ENCODE peak calls at places on chromosome 18, in nine cellular contexts. X is stimulated activated CD8-positive, alpha-beta memory T cell treated with anti-CD3 and anti-CD28 coated beads, Interleukin-15, amount 100 ng/mL, for 48 hours; W is Calu3; F is WTC11; T is esophagus muscularis mucosa; L is GM13977; R is HepG2; M is natural killer cell; U is EL. Y is an unnamed sample.

GRCh38 chr18:78069784-78070664 is 820.4 kb downstream of the GALR1 start:
- DNase-seq in X (no peak), W (no peak), F (no peak), T (peak), L (no peak), R (no peak), M (no peak), U (no peak), Y (no peak)

GRCh38 chr18:26648509-26649192 is 100.3 kb upstream of the KCTD1 start:
- DNase-seq in X (no peak), W (no peak), F (no peak), T (no peak), L (peak), R (no peak), M (no peak), U (no peak), Y (peak)

GRCh38 chr18:53458266-53458665 is 766.2 kb downstream of the MBD2 start:
- DNase-seq in X (no peak), W (no peak), F (no peak), T (no peak), L (no peak), R (no peak), M (no peak), U (no peak), Y (no peak)

GRCh38 chr18:49757513-49758262 is 55.6 kb downstream of the ACAA2 start:
- DNase-seq in X (no peak), W (peak), F (peak), T (no peak), L (peak), R (no peak), M (no peak), U (no peak), Y (peak)

GRCh38 chr18:79556829-79557585 is 122.6 kb upstream of the CTDP1 start:
- DNase-seq in X (no peak), W (no peak), F (no peak), T (no peak), L (no peak), R (no peak), M (no peak), U (no peak), Y (no peak)

GRCh38 chr18:73544032-73544431 is 603.6 kb downstream of the FBXO15 start:
- DNase-seq in X (no peak), W (no peak), F (no peak), T (no peak), L (no peak), R (no peak), M (no peak), U (no peak), Y (no peak)

GRCh38 chr18:75467396-75467795 is 39.9 kb upstream of the SMIM21 start:
- DNase-seq in X (no peak), W (no peak), F (no peak), T (no peak), L (no peak), R (no peak), M (no peak), U (no peak), Y (no peak)

GRCh38 chr18:13725566-13726227 is 661 bp downstream of the FAM210A start:
- DNase-seq in X (no peak), W (no peak), F (no peak), T (no peak), L (no peak), R (peak), M (no peak), U (no peak), Y (peak)

GRCh38 chr18:62347091-62347506 is 22.0 kb downstream of the TNFRSF11A start:
- DNase-seq in X (no peak), W (no peak), F (no peak), T (no peak), L (no peak), R (no peak), M (no peak), U (no peak), Y (no peak)

GRCh38 chr18:67243799-67244587 is 272.5 kb downstream of the DSEL start:
- DNase-seq in X (no peak), W (no peak), F (no peak), T (no peak), L (no peak), R (no peak), M (no peak), U (peak), Y (no peak)

GRCh38 chr18:23207191-23207955 is 72.1 kb downstream of the CABLES1 start:
- DNase-seq in X (no peak), W (no peak), F (no peak), T (no peak), L (no peak), R (peak), M (no peak), U (peak), Y (no peak)

GRCh38 chr18:62647179-62647578 is 68.2 kb upstream of the PHLPP1 start:
- DNase-seq in X (no peak), W (no peak), F (no peak), T (no peak), L (no peak), R (no peak), M (no peak), U (no peak), Y (no peak)

GRCh38 chr18:22179174-22179573 is 9.8 kb downstream of the GATA6 start:
- DNase-seq in X (no peak), W (no peak), F (no peak), T (peak), L (no peak), R (no peak), M (no peak), U (no peak), Y (no peak)

GRCh38 chr18:8610442-8610801 is 1.2 kb downstream of the RAB12 start:
- DNase-seq in X (no peak), W (no peak), F (no peak), T (no peak), L (no peak), R (no peak), M (no peak), U (peak), Y (no peak)

GRCh38 chr18:5890606-5891360 is 4.5 kb downstream of the TMEM200C start:
- DNase-seq in X (peak), W (no peak), F (peak), T (no peak), L (peak), R (peak), M (peak), U (no peak), Y (peak)

GRCh38 chr18:65477450-65477849 is 273.4 kb upstream of the CDH7 start:
- DNase-seq in X (no peak), W (no peak), F (no peak), T (no peak), L (no peak), R (no peak), M (no peak), U (no peak), Y (no peak)

GRCh38 chr18:75164479-75164878 is 44.5 kb downstream of the PTGR3 start:
- DNase-seq in X (no peak), W (no peak), F (no peak), T (peak), L (no peak), R (no peak), M (no peak), U (no peak), Y (no peak)

GRCh38 chr18:79439201-79440023 is 43.7 kb downstream of the NFATC1 start:
- DNase-seq in X (no peak), W (no peak), F (no peak), T (no peak), L (no peak), R (no peak), M (no peak), U (peak), Y (no peak)

GRCh38 chr18:45626330-45627203 is 11.3 kb downstream of the SLC14A2 start:
- DNase-seq in X (no peak), W (no peak), F (peak), T (no peak), L (no peak), R (no peak), M (no peak), U (peak), Y (no peak)

GRCh38 chr18:45402485-45403056 is 212.7 kb upstream of the SLC14A2 start:
- DNase-seq in X (no peak), W (no peak), F (no peak), T (no peak), L (no peak), R (no peak), M (no peak), U (peak), Y (no peak)

GRCh38 chr18:37483221-37483971 is 82.2 kb downstream of the CELF4 start:
- DNase-seq in X (no peak), W (peak), F (peak), T (no peak), L (no peak), R (no peak), M (no peak), U (peak), Y (peak)

GRCh38 chr18:44937985-44938384 is 257.3 kb downstream of the SETBP1 start:
- DNase-seq in X (no peak), W (peak), F (no peak), T (no peak), L (no peak), R (no peak), M (no peak), U (no peak), Y (no peak)

GRCh38 chr18:23247896-23248295 is 112.6 kb downstream of the CABLES1 start:
- DNase-seq in X (no peak), W (no peak), F (no peak), T (no peak), L (no peak), R (no peak), M (no peak), U (no peak), Y (no peak)

GRCh38 chr18:44195394-44196140 is 485.1 kb upstream of the SETBP1 start:
- DNase-seq in X (no peak), W (no peak), F (no peak), T (no peak), L (no peak), R (no peak), M (no peak), U (no peak), Y (no peak)